ENCODE peak calls at places on chromosomes 6 and 20, in six cellular contexts. G is cardiac muscle cell, T is heart right ventricle, C is body of pancreas, D is pancreas, O is endodermal cell. U is an unnamed sample.

GRCh38 chr20:50111120-50111828 is 1.7 kb downstream of the UBE2V1 start:
- DNase-seq in O (no peak), D (no peak), C (no peak), G (peak), T (no peak), U (no peak)

GRCh38 chr6:147759088-147759487 is 250.6 kb downstream of the SAMD5 start:
- DNase-seq in T (no peak), D (no peak), O (no peak), C (no peak), G (no peak), U (no peak)

GRCh38 chr6:123855493-123855892 is 51.8 kb downstream of the NKAIN2 start:
- DNase-seq in O (no peak), G (no peak), C (no peak), D (no peak), T (no peak), U (no peak)

GRCh38 chr20:49460131-49460530 is 22.3 kb downstream of the KCNB1 start:
- DNase-seq in O (no peak), G (no peak), D (no peak), C (no peak), T (no peak), U (no peak)

GRCh38 chr20:764255-764654 is 4.0 kb downstream of the SLC52A3 start:
- DNase-seq in C (no peak), G (no peak), O (no peak), T (no peak), D (no peak), U (no peak)

GRCh38 chr6:116444991-116445566 is 16.1 kb upstream of the CALHM6 start:
- DNase-seq in O (no peak), G (no peak), C (no peak), T (no peak), D (no peak), U (no peak)

GRCh38 chr6:157757430-157758403 is 65.3 kb upstream of the SNX9 start:
- DNase-seq in O (peak), T (no peak), C (no peak), D (no peak), G (no peak), U (no peak)

GRCh38 chr6:126539022-126539421 is 199.1 kb downstream of the CENPW start:
- DNase-seq in C (no peak), G (peak), D (no peak), T (no peak), O (no peak), U (no peak)

GRCh38 chr20:54139188-54139587 is 34.6 kb downstream of the CYP24A1 start:
- DNase-seq in G (no peak), C (no peak), D (no peak), O (no peak), T (no peak), U (no peak)

GRCh38 chr20:54140927-54141566 is 32.7 kb downstream of the CYP24A1 start:
- DNase-seq in D (no peak), C (no peak), G (peak), T (no peak), O (no peak), U (no peak)

GRCh38 chr20:54140067-54140466 is 33.7 kb downstream of the CYP24A1 start:
- DNase-seq in T (no peak), D (no peak), C (no peak), G (no peak), O (no peak), U (no peak)

GRCh38 chr20:54138427-54138826 is 35.4 kb downstream of the CYP24A1 start:
- DNase-seq in G (no peak), D (no peak), O (no peak), C (no peak), T (no peak), U (no peak)

DNA sequence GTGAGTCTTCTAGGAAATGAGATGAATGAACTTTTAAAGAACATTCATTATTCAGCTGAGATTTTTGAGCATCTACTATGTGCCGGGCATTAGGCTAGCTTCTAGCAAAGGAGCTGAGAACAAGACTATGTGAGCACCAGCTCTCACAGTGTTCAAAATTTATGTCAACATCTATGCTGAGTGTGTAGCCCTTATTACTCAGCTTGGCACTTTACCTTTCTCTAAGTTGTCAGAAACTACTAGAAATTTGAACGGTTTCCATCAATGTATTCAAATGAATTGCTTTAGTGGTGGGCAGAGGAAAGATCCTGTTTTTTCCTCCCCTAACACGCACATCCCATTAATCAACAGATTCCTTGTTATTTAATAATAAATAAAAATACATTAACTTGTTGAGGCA is 33.3 kb downstream of the CYP24A1 start:
- DNase-seq in G (no peak), C (no peak), D (no peak), O (no peak), T (no peak), U (no peak)
- H3K27ac ChIP-seq in G (no peak), C (no peak), D (no peak), O (no peak), T (no peak), U (no peak)

GRCh38 chr6:150667977-150668716 is 68.5 kb downstream of the PLEKHG1 start:
- DNase-seq in T (peak), C (peak), G (peak), D (peak), O (no peak), U (peak)

GRCh38 chr6:150672792-150673191 is 73.1 kb downstream of the PLEKHG1 start:
- DNase-seq in O (no peak), T (no peak), G (no peak), D (no peak), C (no peak), U (no peak)

GRCh38 chr6:150668882-150669476 is 69.3 kb downstream of the PLEKHG1 start:
- DNase-seq in G (peak), T (no peak), O (no peak), C (no peak), D (no peak), U (no peak)

GRCh38 chr6:150673720-150674361 is 74.2 kb downstream of the PLEKHG1 start:
- DNase-seq in G (no peak), O (no peak), C (no peak), T (no peak), D (no peak), U (no peak)

GRCh38 chr6:150670311-150670710 is 70.6 kb downstream of the PLEKHG1 start:
- DNase-seq in O (no peak), C (no peak), D (no peak), G (no peak), T (no peak), U (no peak)
- TF ChIP-seq CTCF in O (peak), C (no peak), D (no peak), G (no peak), T (no peak), U (no peak)

DNA sequence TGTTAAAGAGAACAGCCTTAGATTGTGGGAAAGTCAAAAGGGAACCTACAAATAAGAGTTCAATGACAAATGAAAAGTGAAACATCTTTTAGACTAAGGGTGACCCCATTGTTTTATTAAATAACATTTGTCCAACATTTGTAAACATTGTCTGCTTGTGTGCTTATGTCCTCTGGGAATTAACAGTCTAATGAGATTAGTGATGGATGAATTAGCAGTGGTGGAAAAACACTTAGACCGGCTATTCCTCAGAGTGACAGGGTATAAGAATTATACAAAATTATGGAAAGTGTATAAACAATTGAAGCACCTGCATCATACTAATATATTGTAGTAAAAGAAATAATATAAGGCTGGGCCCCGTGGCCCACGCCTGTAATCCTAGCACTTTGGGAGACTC is 29.3 kb upstream of the HFE start:
- DNase-seq in C (no peak), G (no peak), O (no peak), T (no peak), D (no peak), U (no peak)
- H3K27ac ChIP-seq in C (no peak), G (no peak), O (no peak), T (no peak), D (no peak), U (no peak)

GRCh38 chr6:101386982-101387381 is 6.5 kb upstream of the GRIK2 start:
- DNase-seq in D (no peak), T (no peak), O (peak), C (no peak), G (no peak), U (no peak)
- TF ChIP-seq CTCF in D (no peak), T (no peak), O (peak), C (no peak), G (peak), U (no peak)